ENCODE peak calls at places on chromosomes 11 and 22, in seven cellular contexts. K is GM12891, T is SK-N-SH, E is H1, U is HepG2, B is K562, O is GM12878. Y is an unnamed sample.

GRCh38 chr11:73217810-73218105 is 323 bp upstream of the P2RY2 start:
- DNase-seq in O (no peak), T (no peak), E (no peak), B (no peak), U (no peak), K (no peak), Y (no peak)

GRCh38 chr11:111586305-111586915 is 15.8 kb upstream of the SIK2 start:
- DNase-seq in U (peak; percentile 51), O (no peak), E (no peak), B (peak; percentile 53), K (no peak), T (peak; percentile 27), Y (no peak)

GRCh38 chr11:96114178-96115070 is 190.5 kb upstream of the MTMR2 start:
- DNase-seq in E (no peak), U (peak; percentile 74), T (no peak), K (no peak), O (no peak), B (no peak), Y (no peak)

GRCh38 chr11:25981998-25982397 is 349.9 kb upstream of the ANO3 start:
- DNase-seq in T (peak; percentile 30), U (peak; percentile 53), K (no peak), E (no peak), O (peak; percentile 46), B (no peak), Y (no peak)

GRCh38 chr11:5596611-5597201 is at the start of gene TRIM6:
- DNase-seq in K (peak; percentile 21), O (no peak), T (no peak), B (peak; percentile 81), E (peak; percentile 65), U (no peak), Y (no peak)

GRCh38 chr22:27420817-27421361 is 380.7 kb downstream of the MN1 start:
- DNase-seq in B (no peak), K (no peak), U (no peak), T (no peak), O (no peak), E (no peak), Y (no peak)

GRCh38 chr11:32821917-32822560 is 7.7 kb upstream of the PRRG4 start:
- DNase-seq in U (no peak), K (no peak), B (no peak), O (no peak), T (no peak), E (no peak), Y (no peak)

GRCh38 chr11:12420706-12421105 is 43.3 kb downstream of the PARVA start:
- DNase-seq in E (no peak), O (no peak), B (no peak), U (no peak), T (no peak), K (no peak), Y (no peak)

GRCh38 chr11:75194147-75194546 is 43.2 kb downstream of the SLCO2B1 start:
- DNase-seq in K (no peak), T (no peak), U (no peak), E (no peak), B (no peak), O (no peak), Y (no peak)

GRCh38 chr22:23268877-23269276 is 88.6 kb downstream of the BCR start:
- DNase-seq in B (no peak), U (no peak), T (no peak), O (no peak), K (peak; percentile 71), E (no peak), Y (peak; percentile 68)

GRCh38 chr11:14258177-14258935 is 100.6 kb downstream of the RRAS2 start:
- DNase-seq in O (no peak), E (peak; percentile 40), B (no peak), K (no peak), U (peak; percentile 65), T (no peak), Y (no peak)

GRCh38 chr11:39678996-39679395 is 1780.5 kb downstream of the LRRC4C start:
- DNase-seq in O (no peak), K (no peak), U (no peak), B (no peak), T (no peak), E (no peak), Y (no peak)

GRCh38 chr11:40384991-40385390 is 1074.5 kb downstream of the LRRC4C start:
- DNase-seq in B (no peak), U (no peak), K (no peak), E (no peak), T (no peak), O (no peak), Y (no peak)

GRCh38 chr11:65420506-65421203 is 1.9 kb upstream of the NEAT1 start:
- DNase-seq in U (no peak), K (no peak), B (peak; percentile 40), O (no peak), T (peak; percentile 22), E (no peak), Y (no peak)

GRCh38 chr11:28472904-28473303 is 364.7 kb downstream of the METTL15 start:
- DNase-seq in K (no peak), T (no peak), B (no peak), U (no peak), O (no peak), E (no peak), Y (no peak)

GRCh38 chr11:19595840-19596751 is 116.5 kb upstream of the NAV2 start:
- DNase-seq in T (peak; percentile 74), U (no peak), B (no peak), E (no peak), K (no peak), O (no peak), Y (no peak)

GRCh38 chr11:65559951-65560537 is 1.9 kb upstream of the LTBP3 start:
- DNase-seq in B (no peak), E (no peak), T (no peak), K (no peak), U (peak; percentile 64), O (no peak), Y (no peak)

GRCh38 chr22:48368975-48369525 is 1458.6 kb downstream of the BRD1 start:
- DNase-seq in B (no peak), O (no peak), T (no peak), K (no peak), U (no peak), E (peak; percentile 54), Y (no peak)

DNA sequence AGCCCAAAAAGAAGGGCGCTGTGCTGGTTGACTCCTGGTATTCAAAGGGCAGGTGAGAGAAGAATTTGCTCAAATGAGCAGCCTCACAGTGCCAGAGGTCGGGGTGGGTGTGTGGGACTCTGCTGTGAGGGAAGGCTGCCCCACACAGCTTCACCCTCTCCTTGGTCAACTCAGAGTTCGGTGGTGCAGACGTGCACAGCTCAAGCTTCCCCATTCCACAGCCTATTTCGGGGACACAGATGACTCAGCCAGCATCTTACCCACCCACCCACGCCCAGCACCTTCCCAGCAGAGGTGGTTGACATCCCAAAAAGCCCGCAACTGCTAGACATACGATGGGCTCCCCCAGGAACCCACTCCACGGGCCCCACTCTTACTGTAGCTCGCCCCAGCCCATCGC is 46.5 kb upstream of the CCND1 start:
- DNase-seq in E (no peak), O (no peak), U (no peak), K (no peak), B (no peak), T (no peak), Y (no peak)
- TF ChIP-seq POLR2AphosphoS5 in E (no peak), O (no peak), U (no peak), K (no peak), B (no peak), T (no peak), Y (no peak)

DNA sequence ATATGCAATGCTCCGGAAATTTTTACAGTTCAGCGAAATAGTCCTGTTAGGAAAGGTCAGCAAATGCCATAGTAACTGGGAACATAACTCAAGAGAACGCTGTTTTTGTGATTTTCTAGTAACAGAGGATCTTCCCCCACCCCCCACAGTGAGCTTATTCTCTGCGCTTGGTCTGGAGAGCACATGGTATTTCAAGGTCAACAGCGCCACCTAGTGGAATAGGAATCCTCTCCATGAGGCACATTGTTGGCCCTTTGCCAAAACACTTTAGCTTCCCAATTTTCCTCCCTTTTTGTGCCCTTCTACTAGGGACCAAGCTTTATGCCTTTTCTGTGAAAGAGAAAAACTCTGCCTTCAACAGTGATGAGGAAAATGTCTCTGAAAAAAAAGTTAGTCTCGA is 13.2 kb upstream of the OR4C12 start:
- DNase-seq in O (no peak), E (peak; percentile 71), U (peak; percentile 73), B (peak; percentile 19), T (peak; percentile 18), K (no peak), Y (no peak)
- TF ChIP-seq TAF1 in O (no peak), E (no peak), U (no peak), B (no peak), T (no peak), K (no peak), Y (no peak)

GRCh38 chr22:46007003-46007847 is 30.3 kb upstream of the WNT7B start:
- DNase-seq in B (no peak), U (no peak), O (no peak), E (no peak), T (peak; percentile 48), K (no peak), Y (no peak)
- TF ChIP-seq POLR2AphosphoS5 in B (no peak), U (no peak), O (no peak), E (no peak), T (peak; percentile 43), K (no peak), Y (no peak)

DNA sequence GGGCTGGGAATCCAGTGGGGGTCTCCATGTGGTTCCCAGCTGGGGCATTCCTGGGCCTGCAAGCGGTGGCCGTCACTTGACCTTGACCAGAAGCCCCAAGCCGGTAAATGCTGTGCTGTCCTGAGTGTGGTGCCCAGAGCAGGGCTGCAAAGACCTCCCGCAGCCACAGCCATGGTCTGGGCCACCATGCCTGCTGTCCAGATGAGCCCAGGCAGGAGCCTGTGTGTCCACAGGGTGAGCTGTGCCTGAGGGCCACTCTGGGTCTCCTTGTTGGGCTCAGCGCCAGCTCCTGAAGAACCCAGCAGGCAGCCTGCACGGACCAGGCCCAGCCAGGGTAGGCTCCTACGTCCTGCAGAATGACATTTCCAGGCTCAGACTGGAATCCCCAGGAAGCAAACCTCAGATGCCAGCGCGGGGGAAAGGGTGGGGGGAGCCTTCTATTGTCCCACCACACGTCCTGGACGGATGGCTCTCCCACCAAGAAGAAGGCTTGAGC is 117.3 kb downstream of the KCNQ1OT1 start:
- DNase-seq in K (no peak), T (peak; percentile 81), B (no peak), U (no peak), O (no peak), E (peak; percentile 37), Y (no peak)
- TF ChIP-seq TAF1 in K (no peak), T (no peak), B (no peak), U (no peak), O (no peak), E (no peak), Y (no peak)

Y was measured in GM12892.